ENCODE peak calls at places on chromosome 19, in eight cellular contexts. Y is fibroblast of pulmonary artery, Z is cardiac fibroblast, B is GM12865, R is small intestine, F is fibroblast of villous mesenchyme, O is left ventricle myocardium inferior, V is testis. J is an unnamed sample.
A peak's percentile ranks its signal among the peaks of the same experiment; 100 is the strongest.

GRCh38 chr19:6125571-6125989 is 9.9 kb upstream of the ACSBG2 start:
- DNase-seq in Y (peak; percentile 83), Z (peak; percentile 86), B (peak; percentile 86), R (peak; percentile 85), F (peak; percentile 74), O (peak; percentile 47), V (peak; percentile 65), J (peak; percentile 87)

GRCh38 chr19:40529093-40529954 is 47.3 kb upstream of the SHKBP1 start:
- DNase-seq in Y (peak; percentile 79), Z (peak; percentile 79), B (peak; percentile 91), R (peak; percentile 84), F (peak; percentile 72), O (peak; percentile 82), V (peak; percentile 91), J (peak; percentile 89)

GRCh38 chr19:34359954-34360315 is 5.1 kb upstream of the GPI start:
- DNase-seq in Y (no peak), Z (no peak), B (no peak), R (no peak), F (no peak), O (no peak), V (no peak), J (no peak)

GRCh38 chr19:49976496-49976895 is 15.5 kb upstream of the SIGLEC11 start:
- DNase-seq in Y (no peak), Z (no peak), B (no peak), R (no peak), F (peak; percentile 28), O (no peak), V (no peak), J (no peak)

GRCh38 chr19:30450101-30450500 is 77.9 kb downstream of the ZNF536 start:
- DNase-seq in Y (peak; percentile 2), Z (no peak), B (no peak), R (no peak), F (no peak), O (peak; percentile 36), V (peak; percentile 60), J (peak; percentile 91)

GRCh38 chr19:42201489-42202289 is 15.8 kb downstream of the DEDD2 start:
- DNase-seq in Y (no peak), Z (no peak), B (peak; percentile 78), R (peak; percentile 39), F (no peak), O (peak; percentile 32), V (no peak), J (no peak)

GRCh38 chr19:827710-828321 is at the start of gene AZU1:
- DNase-seq in Y (no peak), Z (no peak), B (no peak), R (no peak), F (no peak), O (no peak), V (no peak), J (no peak)

GRCh38 chr19:45506246-45506990 is 861 bp upstream of the VASP start:
- DNase-seq in Y (peak; percentile 90), Z (peak; percentile 92), B (peak; percentile 96), R (peak; percentile 96), F (peak; percentile 95), O (peak; percentile 97), V (peak; percentile 96), J (peak; percentile 94)

GRCh38 chr19:16373989-16374388 is 49.4 kb downstream of the KLF2 start:
- DNase-seq in Y (no peak), Z (no peak), B (no peak), R (no peak), F (no peak), O (no peak), V (no peak), J (no peak)

GRCh38 chr19:43332058-43332922 is 21.2 kb upstream of the CD177 start:
- DNase-seq in Y (no peak), Z (no peak), B (no peak), R (no peak), F (no peak), O (no peak), V (no peak), J (no peak)

GRCh38 chr19:14347999-14348889 is 33.0 kb upstream of the ADGRE5 start:
- DNase-seq in Y (peak; percentile 59), Z (peak; percentile 45), B (peak; percentile 66), R (peak; percentile 68), F (peak; percentile 49), O (peak; percentile 62), V (peak; percentile 69), J (peak; percentile 83)

GRCh38 chr19:56403261-56403660 is 871 bp upstream of the ZNF583 start:
- DNase-seq in Y (peak; percentile 22), Z (peak; percentile 47), B (peak; percentile 27), R (no peak), F (peak; percentile 16), O (no peak), V (no peak), J (no peak)

GRCh38 chr19:50537769-50538230 is 24.1 kb upstream of the ASPDH start:
- DNase-seq in Y (peak; percentile 86), Z (peak; percentile 84), B (peak; percentile 84), R (peak; percentile 59), F (peak; percentile 63), O (peak; percentile 79), V (peak; percentile 91), J (peak; percentile 93)

GRCh38 chr19:2902590-2903218 is 2.0 kb downstream of the ZNF57 start:
- DNase-seq in Y (no peak), Z (no peak), B (no peak), R (peak; percentile 25), F (peak; percentile 9), O (no peak), V (no peak), J (peak; percentile 83)

GRCh38 chr19:55486043-55486970 is 1.3 kb downstream of the NAT14 start:
- DNase-seq in Y (no peak), Z (no peak), B (no peak), R (no peak), F (no peak), O (no peak), V (no peak), J (no peak)

GRCh38 chr19:34639491-34640085 is 37.4 kb downstream of the SCGB2B2 start:
- DNase-seq in Y (peak; percentile 83), Z (peak; percentile 80), B (peak; percentile 74), R (peak; percentile 84), F (peak; percentile 76), O (no peak), V (peak; percentile 58), J (peak; percentile 63)

GRCh38 chr19:58581227-58582141 is 8.3 kb upstream of the MZF1 start:
- DNase-seq in Y (peak; percentile 91), Z (peak; percentile 94), B (peak; percentile 92), R (peak; percentile 50), F (peak; percentile 96), O (peak; percentile 87), V (peak; percentile 89), J (no peak)

GRCh38 chr19:6066661-6067646 is 43.3 kb downstream of the RFX2 start:
- DNase-seq in Y (peak; percentile 98), Z (peak; percentile 94), B (no peak), R (peak; percentile 94), F (peak; percentile 82), O (peak; percentile 93), V (peak; percentile 87), J (peak; percentile 50)

GRCh38 chr19:46101293-46101692 is 23.2 kb downstream of the IGFL3 start:
- DNase-seq in Y (no peak), Z (no peak), B (no peak), R (peak; percentile 5), F (no peak), O (no peak), V (no peak), J (no peak)

DNA sequence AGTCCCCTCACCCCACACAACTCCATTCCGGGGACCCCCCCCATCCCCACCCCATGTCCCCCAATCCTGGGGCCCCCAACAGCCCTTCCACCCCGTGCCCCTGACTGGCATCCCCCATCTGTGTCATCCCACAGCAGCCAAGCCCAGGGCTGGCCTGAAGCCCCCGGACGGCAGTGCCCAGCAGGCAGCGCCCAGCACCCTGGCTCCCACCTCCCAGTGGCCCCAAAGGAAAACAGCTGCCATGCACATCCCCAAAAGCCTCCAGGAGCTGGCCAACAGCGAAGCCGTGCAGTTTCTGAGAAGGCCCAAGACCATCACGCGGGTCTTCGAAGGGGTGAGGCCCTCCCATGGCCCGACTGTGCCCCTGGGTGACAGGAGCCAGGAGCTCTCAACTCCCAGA is 1.4 kb downstream of the SYNGR4 start:
- DNase-seq in Y (no peak), Z (no peak), B (no peak), R (no peak), F (no peak), O (no peak), V (no peak), J (no peak)
- H3K4me3 ChIP-seq in Y (no peak overlapping the region), Z (no peak overlapping the region), B (no peak overlapping the region), R (no peak overlapping the region), F (no peak overlapping the region), O (no peak overlapping the region), V (no peak overlapping the region), J (no peak overlapping the region)

DNA sequence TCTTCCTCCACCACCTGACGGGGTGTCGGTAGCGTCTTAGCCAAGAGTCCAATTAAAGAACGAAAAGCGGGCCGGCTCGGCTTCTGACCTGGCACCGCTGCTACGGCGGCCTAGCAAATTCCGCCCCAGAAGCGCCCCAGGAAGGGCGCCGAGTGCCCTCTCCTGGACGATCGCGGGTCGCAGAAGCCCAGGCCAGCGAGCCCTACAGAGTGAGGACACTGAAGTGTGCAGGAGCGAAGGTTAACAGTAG is 1.1 kb upstream of the KMT2B start:
- DNase-seq in Y (no peak), Z (no peak), B (peak; percentile 89), R (no peak), F (no peak), O (no peak), V (no peak), J (no peak)
- H3K4me3 ChIP-seq in Y (peak overlapping the region; percentile 81), Z (peak overlapping the region; percentile 60), B (peak overlapping the region; percentile 90), R (peak overlapping the region; percentile 95), F (peak overlapping the region; percentile 84), O (peak overlapping the region; percentile 96), V (peak overlapping the region; percentile 79), J (peak overlapping the region; percentile 64)

DNA sequence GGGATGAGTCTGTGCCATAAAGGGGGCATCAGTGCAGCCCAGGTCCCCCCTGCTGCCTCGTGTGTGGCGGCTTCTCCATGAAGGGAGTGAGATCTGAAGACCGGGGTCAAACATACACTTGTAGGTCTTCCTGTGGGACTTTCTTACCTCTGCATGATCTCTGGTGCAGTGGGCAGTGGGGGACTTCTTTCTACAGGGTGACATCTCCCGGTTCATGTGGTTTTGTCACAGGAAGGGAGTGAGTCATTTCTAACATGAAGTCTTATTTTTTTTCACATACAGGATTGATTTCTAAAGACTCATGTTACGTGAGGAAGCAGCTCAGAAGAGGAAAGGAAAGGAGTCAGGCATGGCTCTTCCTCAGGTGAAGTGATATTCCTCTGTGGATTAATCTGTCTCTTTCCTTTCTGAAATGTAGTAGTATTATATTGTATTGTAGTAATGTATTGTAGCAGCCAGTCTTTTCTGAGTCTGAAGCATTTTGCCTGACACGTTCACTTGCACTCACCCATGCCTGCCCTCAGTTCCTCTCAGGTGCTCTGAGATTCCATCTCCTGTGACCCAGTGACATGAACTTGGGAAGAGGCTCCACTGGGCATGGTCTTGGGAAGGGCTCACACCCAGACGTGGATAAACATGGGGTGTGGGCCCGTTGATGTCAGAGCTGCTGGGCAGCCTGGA is 15.7 kb downstream of the ZNF808 start:
- DNase-seq in Y (no peak), Z (peak; percentile 21), B (peak; percentile 72), R (peak; percentile 11), F (no peak), O (no peak), V (no peak), J (no peak)
- H3K4me3 ChIP-seq in Y (no peak overlapping the region), Z (no peak overlapping the region), B (no peak overlapping the region), R (no peak overlapping the region), F (no peak overlapping the region), O (peak overlapping the region; percentile 17), V (no peak overlapping the region), J (no peak overlapping the region)

DNA sequence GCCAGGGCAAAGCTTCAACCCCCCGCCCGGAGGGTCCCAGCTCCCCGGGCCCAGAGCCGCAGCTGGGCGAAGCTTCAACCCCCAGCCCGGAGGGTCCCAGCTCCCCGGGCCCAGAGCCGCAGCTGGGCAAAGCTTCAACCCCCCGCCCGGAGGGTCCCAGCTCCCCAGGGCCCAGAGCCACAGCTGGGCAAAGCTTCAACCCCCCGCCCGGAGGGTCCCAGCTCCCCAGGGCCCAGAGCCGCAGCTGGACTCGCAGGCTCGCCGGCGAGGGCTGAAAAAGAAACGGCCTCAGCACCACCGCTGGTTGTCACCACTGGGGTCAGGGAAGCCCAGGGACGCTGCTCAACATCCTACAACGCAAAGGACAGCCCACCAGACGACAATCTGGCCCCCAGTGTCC is 5.2 kb downstream of the REXO1 start:
- DNase-seq in Y (no peak), Z (no peak), B (no peak), R (no peak), F (no peak), O (no peak), V (no peak), J (no peak)
- H3K4me3 ChIP-seq in Y (no peak overlapping the region), Z (no peak overlapping the region), B (no peak overlapping the region), R (no peak overlapping the region), F (no peak overlapping the region), O (no peak overlapping the region), V (no peak overlapping the region), J (no peak overlapping the region)

J was measured in SJCRH30.